ENCODE peak calls at places on chromosomes 11 and 22, in eight cellular contexts. R is activated CD4-positive, alpha-beta T cell treated with anti-CD3 and anti-CD28 coated beads, Interleukin-2, amount 50 U/mL, for 48 hours; O is lung microvascular endothelial cell; Q is mesenteric fat pad; L is lower leg skin; V is endothelial cell; D is left ventricle myocardium inferior; F is midbrain. G is an unnamed sample.

GRCh38 chr22:25763239-25763777 is 21.3 kb downstream of the MYO18B start:
- DNase-seq in Q (no peak), D (no peak), R (no peak), L (no peak), V (no peak), F (no peak), O (peak; percentile 47), G (no peak)

GRCh38 chr11:34558673-34559072 is 45.1 kb upstream of the ELF5 start:
- DNase-seq in Q (no peak), L (peak; percentile 42), R (no peak), V (no peak), D (no peak), O (no peak), F (no peak), G (no peak)

GRCh38 chr11:114080219-114080618 is 20.7 kb downstream of the ZBTB16 start:
- DNase-seq in F (no peak), Q (peak; percentile 33), O (peak; percentile 84), R (no peak), V (no peak), D (peak; percentile 46), L (no peak), G (peak; percentile 44)

GRCh38 chr11:19938051-19938856 is 222.0 kb downstream of the DBX1 start:
- DNase-seq in V (peak; percentile 68), O (peak; percentile 70), F (peak; percentile 48), Q (no peak), D (peak; percentile 27), L (no peak), R (peak; percentile 53), G (no peak)

GRCh38 chr11:41536001-41536568 is 76.6 kb upstream of the LRRC4C start:
- DNase-seq in L (no peak), R (no peak), V (no peak), D (no peak), Q (no peak), F (no peak), O (no peak), G (no peak)

GRCh38 chr22:37971475-37972434 is 12.6 kb downstream of the SOX10 start:
- DNase-seq in R (no peak), F (no peak), D (no peak), L (no peak), V (no peak), O (no peak), Q (no peak), G (no peak)

GRCh38 chr22:37627545-37627944 is 11.9 kb upstream of the SH3BP1 start:
- DNase-seq in R (peak; percentile 56), O (no peak), D (no peak), V (no peak), F (peak; percentile 19), Q (no peak), L (peak; percentile 87), G (no peak)

GRCh38 chr11:65298131-65298535 is 16.5 kb upstream of the CDC42EP2 start:
- DNase-seq in F (peak; percentile 64), V (no peak), L (peak; percentile 92), D (peak; percentile 93), Q (no peak), R (no peak), O (peak; percentile 37), G (no peak)

G was measured in foreskin melanocyte.